ENCODE peak calls at places on chromosomes 6 and 20, in eight cellular contexts. Q is kidney glomerular epithelial cell; G is HFFc6; N is cardiac fibroblast; H is stimulated activated CD4-positive, alpha-beta T cell treated with anti-CD3 and anti-CD28 coated beads, TNF-alpha, amount 100 ng/mL, for 1 hour; I is AML-193; X is NCI-H2081; O is activated naive CD8-positive, alpha-beta T cell treated with anti-CD3 and anti-CD28 coated beads, Interleukin-2, amount 50 U/mL, for 24 hours. Z is an unnamed sample.

GRCh38 chr6:14544689-14545088 is 427.1 kb downstream of the CD83 start:
- DNase-seq in G (no peak), H (no peak), Q (no peak), I (no peak), X (no peak), O (no peak), N (no peak), Z (no peak)

GRCh38 chr20:58634818-58635665 is 16.0 kb upstream of the STX16 start:
- DNase-seq in H (no peak), Q (no peak), I (no peak), X (no peak), O (peak), N (no peak), G (no peak), Z (no peak)

GRCh38 chr20:58446264-58446937 is 57.4 kb downstream of the VAPB start:
- DNase-seq in N (no peak), G (no peak), Q (no peak), X (no peak), O (no peak), H (no peak), I (no peak), Z (no peak)

GRCh38 chr6:132481189-132481588 is 31.7 kb downstream of the STX7 start:
- DNase-seq in G (no peak), N (no peak), Q (no peak), H (no peak), X (no peak), O (no peak), I (no peak), Z (no peak)

GRCh38 chr6:14721103-14721758 is 524.6 kb upstream of the JARID2 start:
- DNase-seq in O (no peak), I (peak), N (peak), H (no peak), X (no peak), G (no peak), Q (peak), Z (no peak)

GRCh38 chr20:8020314-8021079 is 936 bp upstream of the TMX4 start:
- DNase-seq in I (peak), Q (peak), G (no peak), H (no peak), N (no peak), X (no peak), O (no peak), Z (peak)

GRCh38 chr6:54992789-54993188 is 146.2 kb downstream of the FAM83B start:
- DNase-seq in H (no peak), O (no peak), Q (no peak), N (peak), G (no peak), I (peak), X (no peak), Z (no peak)

GRCh38 chr6:109807881-109808280 is 116.8 kb downstream of the FIG4 start:
- DNase-seq in O (no peak), H (no peak), X (no peak), Q (no peak), N (no peak), I (no peak), G (no peak), Z (no peak)

GRCh38 chr20:46040902-46041535 is 12.0 kb downstream of the SLC12A5 start:
- DNase-seq in O (peak), I (no peak), X (no peak), H (no peak), Q (no peak), N (peak), G (peak), Z (no peak)

GRCh38 chr20:40945754-40946451 is 82.7 kb upstream of the TOP1 start:
- DNase-seq in I (peak), G (peak), H (no peak), O (no peak), Q (no peak), N (peak), X (no peak), Z (no peak)

GRCh38 chr20:49685161-49685601 is 28.5 kb downstream of the B4GALT5 start:
- DNase-seq in G (no peak), Q (no peak), X (no peak), I (no peak), H (no peak), O (no peak), N (no peak), Z (no peak)

GRCh38 chr6:16700202-16700997 is 60.9 kb downstream of the ATXN1 start:
- DNase-seq in H (no peak), N (no peak), I (peak), G (no peak), X (no peak), Q (peak), O (peak), Z (peak)

GRCh38 chr6:46370622-46371021 is 120.6 kb downstream of the RCAN2 start:
- DNase-seq in N (peak), O (no peak), Q (no peak), I (no peak), G (no peak), X (no peak), H (no peak), Z (no peak)

GRCh38 chr6:3518356-3518841 is 61.5 kb upstream of the SLC22A23 start:
- DNase-seq in H (no peak), N (peak), O (no peak), G (peak), Q (no peak), X (no peak), I (no peak), Z (no peak)

GRCh38 chr6:3267162-3267561 is 8.4 kb downstream of the PSMG4 start:
- DNase-seq in H (no peak), I (no peak), X (no peak), N (no peak), G (no peak), Q (no peak), O (no peak), Z (no peak)

GRCh38 chr20:61173966-61174725 is 77.9 kb upstream of the CDH4 start:
- DNase-seq in Q (peak), X (no peak), G (peak), O (no peak), H (no peak), N (no peak), I (no peak), Z (no peak)

GRCh38 chr6:2780109-2780730 is 15.0 kb downstream of the WRNIP1 start:
- DNase-seq in Q (no peak), H (no peak), X (no peak), O (no peak), N (no peak), G (no peak), I (no peak), Z (no peak)

Z was measured in central memory CD8-positive, alpha-beta T cell.